ENCODE peak calls at places on chromosomes 3 and 15, in nine cellular contexts. One of them, this sample, is unnamed.

GRCh38 chr3:171162986-171163723 is 136.6 kb upstream of the SLC2A2 start:
- DNase-seq in cardiac muscle cell: no peak
- DNase-seq in uterus: no peak
- DNase-seq in IMR-90: no peak
- DNase-seq in CD8-positive, alpha-beta T cell: no peak
- DNase-seq in GM23338: peak; percentile 61
- DNase-seq in psoas muscle: no peak
- DNase-seq in CD8-positive, alpha-beta memory T cell: no peak
- DNase-seq in HCT116: no peak
- DNase-seq in this sample: no peak

GRCh38 chr15:45611305-45611704 is 23.5 kb upstream of the SQOR start:
- DNase-seq in cardiac muscle cell: no peak
- DNase-seq in uterus: no peak
- DNase-seq in IMR-90: no peak
- DNase-seq in CD8-positive, alpha-beta T cell: no peak
- DNase-seq in GM23338: peak; percentile 67
- DNase-seq in psoas muscle: no peak
- DNase-seq in CD8-positive, alpha-beta memory T cell: no peak
- DNase-seq in HCT116: no peak
- DNase-seq in this sample: no peak

GRCh38 chr3:22141769-22142168 is 390.8 kb upstream of the ZNF385D start:
- DNase-seq in cardiac muscle cell: no peak
- DNase-seq in uterus: no peak
- DNase-seq in IMR-90: no peak
- DNase-seq in CD8-positive, alpha-beta T cell: no peak
- DNase-seq in GM23338: no peak
- DNase-seq in psoas muscle: no peak
- DNase-seq in CD8-positive, alpha-beta memory T cell: no peak
- DNase-seq in HCT116: no peak
- DNase-seq in this sample: no peak

GRCh38 chr15:50424066-50424890 is at the start of gene USP8:
- DNase-seq in cardiac muscle cell: peak; percentile 99
- DNase-seq in uterus: peak; percentile 93
- DNase-seq in IMR-90: peak; percentile 95
- DNase-seq in CD8-positive, alpha-beta T cell: peak; percentile 87
- DNase-seq in GM23338: peak; percentile 99
- DNase-seq in psoas muscle: peak; percentile 96
- DNase-seq in CD8-positive, alpha-beta memory T cell: peak; percentile 94
- DNase-seq in HCT116: peak; percentile 94
- DNase-seq in this sample: peak; percentile 99

GRCh38 chr3:30505866-30506517 is 100.4 kb upstream of the TGFBR2 start:
- DNase-seq in cardiac muscle cell: no peak
- DNase-seq in uterus: no peak
- DNase-seq in IMR-90: peak; percentile 41
- DNase-seq in CD8-positive, alpha-beta T cell: no peak
- DNase-seq in GM23338: no peak
- DNase-seq in psoas muscle: no peak
- DNase-seq in CD8-positive, alpha-beta memory T cell: no peak
- DNase-seq in HCT116: no peak
- DNase-seq in this sample: no peak

GRCh38 chr15:78726870-78727551 is 84.3 kb downstream of the ADAMTS7 start:
- DNase-seq in cardiac muscle cell: peak; percentile 59
- DNase-seq in uterus: no peak
- DNase-seq in IMR-90: no peak
- DNase-seq in CD8-positive, alpha-beta T cell: no peak
- DNase-seq in GM23338: peak; percentile 92
- DNase-seq in psoas muscle: no peak
- DNase-seq in CD8-positive, alpha-beta memory T cell: no peak
- DNase-seq in HCT116: peak; percentile 70
- DNase-seq in this sample: no peak

GRCh38 chr3:138434276-138434874 is at the start of gene ESYT3:
- DNase-seq in cardiac muscle cell: peak; percentile 84
- DNase-seq in uterus: peak; percentile 67
- DNase-seq in IMR-90: peak; percentile 43
- DNase-seq in CD8-positive, alpha-beta T cell: peak; percentile 15
- DNase-seq in GM23338: peak; percentile 89
- DNase-seq in psoas muscle: peak; percentile 73
- DNase-seq in CD8-positive, alpha-beta memory T cell: no peak
- DNase-seq in HCT116: no peak
- DNase-seq in this sample: peak; percentile 94

GRCh38 chr3:187567026-187567425 is 103.2 kb downstream of the SST start:
- DNase-seq in cardiac muscle cell: no peak
- DNase-seq in uterus: no peak
- DNase-seq in IMR-90: peak; percentile 7
- DNase-seq in CD8-positive, alpha-beta T cell: no peak
- DNase-seq in GM23338: no peak
- DNase-seq in psoas muscle: no peak
- DNase-seq in CD8-positive, alpha-beta memory T cell: no peak
- DNase-seq in HCT116: no peak
- DNase-seq in this sample: no peak

GRCh38 chr3:52436500-52437106 is 8.3 kb downstream of the SEMA3G start:
- DNase-seq in cardiac muscle cell: no peak
- DNase-seq in uterus: no peak
- DNase-seq in IMR-90: peak; percentile 53
- DNase-seq in CD8-positive, alpha-beta T cell: no peak
- DNase-seq in GM23338: no peak
- DNase-seq in psoas muscle: no peak
- DNase-seq in CD8-positive, alpha-beta memory T cell: no peak
- DNase-seq in HCT116: no peak
- DNase-seq in this sample: peak; percentile 60

GRCh38 chr3:81302045-81302444 is 459.4 kb downstream of the GBE1 start:
- DNase-seq in cardiac muscle cell: peak; percentile 54
- DNase-seq in uterus: no peak
- DNase-seq in IMR-90: peak; percentile 48
- DNase-seq in CD8-positive, alpha-beta T cell: no peak
- DNase-seq in GM23338: peak; percentile 65
- DNase-seq in psoas muscle: no peak
- DNase-seq in CD8-positive, alpha-beta memory T cell: no peak
- DNase-seq in HCT116: peak; percentile 13
- DNase-seq in this sample: no peak

GRCh38 chr3:140630866-140631265 is 47.0 kb upstream of the TRIM42 start:
- DNase-seq in cardiac muscle cell: no peak
- DNase-seq in uterus: no peak
- DNase-seq in IMR-90: no peak
- DNase-seq in CD8-positive, alpha-beta T cell: no peak
- DNase-seq in GM23338: no peak
- DNase-seq in psoas muscle: no peak
- DNase-seq in CD8-positive, alpha-beta memory T cell: no peak
- DNase-seq in HCT116: no peak
- DNase-seq in this sample: no peak

GRCh38 chr15:60674704-60675405 is 195.9 kb upstream of the ICE2 start:
- DNase-seq in cardiac muscle cell: no peak
- DNase-seq in uterus: no peak
- DNase-seq in IMR-90: peak; percentile 46
- DNase-seq in CD8-positive, alpha-beta T cell: no peak
- DNase-seq in GM23338: no peak
- DNase-seq in psoas muscle: no peak
- DNase-seq in CD8-positive, alpha-beta memory T cell: no peak
- DNase-seq in HCT116: no peak
- DNase-seq in this sample: no peak

DNA sequence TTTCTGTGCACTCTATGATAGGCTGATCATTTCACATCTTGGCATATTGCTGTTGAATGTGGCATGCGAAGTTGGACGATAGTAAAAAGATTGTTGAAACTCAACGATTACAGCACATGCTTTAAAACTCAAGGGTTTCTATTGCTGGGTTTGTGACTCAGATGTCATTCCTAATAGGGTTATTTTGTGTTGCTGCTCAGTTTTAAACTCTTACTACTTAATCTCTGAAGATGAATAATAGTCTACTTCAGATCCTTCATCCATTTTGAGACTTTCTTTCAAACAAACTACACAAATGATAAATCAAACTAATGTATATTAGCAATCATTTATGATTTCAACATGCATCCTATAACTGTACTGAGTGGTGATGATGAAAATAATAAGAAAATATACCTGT is 71.3 kb upstream of the MBNL1 start:
- DNase-seq in cardiac muscle cell: no peak
- DNase-seq in uterus: no peak
- DNase-seq in IMR-90: peak; percentile 50
- DNase-seq in CD8-positive, alpha-beta T cell: no peak
- DNase-seq in GM23338: no peak
- DNase-seq in psoas muscle: no peak
- DNase-seq in CD8-positive, alpha-beta memory T cell: no peak
- DNase-seq in HCT116: no peak
- DNase-seq in this sample: no peak
- H3K4me3 ChIP-seq in cardiac muscle cell: no peak overlapping the region
- H3K4me3 ChIP-seq in uterus: peak overlapping the region; percentile 0
- H3K4me3 ChIP-seq in IMR-90: no peak overlapping the region
- H3K4me3 ChIP-seq in CD8-positive, alpha-beta T cell: peak overlapping the region; percentile 41
- H3K4me3 ChIP-seq in GM23338: no peak overlapping the region
- H3K4me3 ChIP-seq in psoas muscle: peak overlapping the region; percentile 62
- H3K4me3 ChIP-seq in CD8-positive, alpha-beta memory T cell: peak overlapping the region; percentile 42
- H3K4me3 ChIP-seq in HCT116: no peak overlapping the region
- H3K4me3 ChIP-seq in this sample: no peak overlapping the region

GRCh38 chr3:123789160-123789559 is 95.0 kb downstream of the MYLK start:
- DNase-seq in cardiac muscle cell: no peak
- DNase-seq in uterus: no peak
- DNase-seq in IMR-90: no peak
- DNase-seq in CD8-positive, alpha-beta T cell: no peak
- DNase-seq in GM23338: no peak
- DNase-seq in psoas muscle: no peak
- DNase-seq in CD8-positive, alpha-beta memory T cell: no peak
- DNase-seq in HCT116: no peak
- DNase-seq in this sample: no peak

GRCh38 chr3:123791073-123791370 is 93.1 kb downstream of the MYLK start:
- DNase-seq in cardiac muscle cell: no peak
- DNase-seq in uterus: no peak
- DNase-seq in IMR-90: no peak
- DNase-seq in CD8-positive, alpha-beta T cell: no peak
- DNase-seq in GM23338: no peak
- DNase-seq in psoas muscle: no peak
- DNase-seq in CD8-positive, alpha-beta memory T cell: no peak
- DNase-seq in HCT116: no peak
- DNase-seq in this sample: no peak

GRCh38 chr3:123788706-123789105 is 95.4 kb downstream of the MYLK start:
- DNase-seq in cardiac muscle cell: no peak
- DNase-seq in uterus: no peak
- DNase-seq in IMR-90: peak; percentile 61
- DNase-seq in CD8-positive, alpha-beta T cell: no peak
- DNase-seq in GM23338: no peak
- DNase-seq in psoas muscle: no peak
- DNase-seq in CD8-positive, alpha-beta memory T cell: no peak
- DNase-seq in HCT116: no peak
- DNase-seq in this sample: no peak

GRCh38 chr3:123790254-123791072 is 93.7 kb downstream of the MYLK start:
- DNase-seq in cardiac muscle cell: no peak
- DNase-seq in uterus: no peak
- DNase-seq in IMR-90: peak; percentile 34
- DNase-seq in CD8-positive, alpha-beta T cell: no peak
- DNase-seq in GM23338: no peak
- DNase-seq in psoas muscle: no peak
- DNase-seq in CD8-positive, alpha-beta memory T cell: no peak
- DNase-seq in HCT116: no peak
- DNase-seq in this sample: no peak

DNA sequence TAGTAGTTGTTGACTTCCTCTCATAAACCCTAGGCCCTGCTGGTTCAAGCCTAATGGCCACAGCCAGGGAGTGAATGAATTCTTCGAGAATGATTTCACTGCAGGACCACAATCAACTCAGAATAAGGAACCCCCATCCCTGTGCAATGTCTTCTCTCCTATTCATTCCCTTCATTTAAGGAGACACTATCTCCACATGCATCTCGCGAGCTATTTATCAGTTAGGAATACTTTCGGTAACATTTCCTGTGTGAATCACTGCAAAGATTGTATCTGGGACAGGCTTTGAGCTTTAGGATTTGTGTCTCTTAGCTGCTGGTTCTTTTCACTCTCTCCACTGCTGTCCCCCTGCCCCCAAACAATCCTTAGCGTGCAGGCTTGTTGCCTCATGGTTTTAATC is 94.4 kb downstream of the MYLK start:
- DNase-seq in cardiac muscle cell: no peak
- DNase-seq in uterus: no peak
- DNase-seq in IMR-90: peak; percentile 79
- DNase-seq in CD8-positive, alpha-beta T cell: no peak
- DNase-seq in GM23338: no peak
- DNase-seq in psoas muscle: no peak
- DNase-seq in CD8-positive, alpha-beta memory T cell: no peak
- DNase-seq in HCT116: no peak
- DNase-seq in this sample: no peak
- H3K27ac ChIP-seq in cardiac muscle cell: no peak overlapping the region
- H3K27ac ChIP-seq in uterus: no peak overlapping the region
- H3K27ac ChIP-seq in IMR-90: peak overlapping the region; percentile 81
- H3K27ac ChIP-seq in CD8-positive, alpha-beta T cell: no peak overlapping the region
- H3K27ac ChIP-seq in GM23338: no peak overlapping the region
- H3K27ac ChIP-seq in psoas muscle: no peak overlapping the region
- H3K27ac ChIP-seq in CD8-positive, alpha-beta memory T cell: no peak overlapping the region
- H3K27ac ChIP-seq in HCT116: no peak overlapping the region
- H3K27ac ChIP-seq in this sample: no peak overlapping the region

DNA sequence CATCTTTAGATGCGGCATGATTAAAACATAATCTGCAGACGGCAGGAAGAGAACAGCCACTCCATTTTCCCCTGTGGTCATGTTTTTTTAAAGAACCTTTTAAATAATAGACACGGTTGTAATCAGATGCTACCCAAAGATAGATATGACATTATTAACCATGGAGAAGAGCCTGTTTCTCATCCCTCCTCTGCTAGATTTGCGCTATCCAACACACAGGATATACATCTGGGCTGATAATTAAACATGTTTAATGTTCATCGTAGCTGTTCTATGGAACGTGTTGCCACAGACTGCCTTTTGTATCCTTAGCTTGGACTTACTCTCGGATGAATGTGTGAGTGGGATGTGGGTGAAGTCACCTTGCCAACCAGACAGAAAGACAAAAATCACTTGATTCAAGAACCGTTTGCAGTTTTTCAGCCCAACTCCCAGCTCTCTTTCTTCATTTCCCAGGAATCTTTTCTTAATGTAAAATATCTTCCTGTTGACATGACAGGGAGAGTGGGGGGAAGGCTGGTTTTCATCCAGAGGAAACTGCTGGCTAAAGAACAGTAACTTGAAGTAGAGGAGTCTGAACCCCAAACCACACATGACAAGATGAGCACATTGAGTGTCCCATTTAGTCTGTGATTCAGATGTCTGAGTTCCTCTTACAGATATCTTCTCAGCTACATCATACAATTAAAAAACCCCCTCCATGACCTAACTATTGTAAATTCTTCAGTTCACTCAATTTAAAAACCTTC is 118.6 kb upstream of the PRICKLE2 start:
- DNase-seq in cardiac muscle cell: no peak
- DNase-seq in uterus: no peak
- DNase-seq in IMR-90: peak; percentile 75
- DNase-seq in CD8-positive, alpha-beta T cell: no peak
- DNase-seq in GM23338: no peak
- DNase-seq in psoas muscle: no peak
- DNase-seq in CD8-positive, alpha-beta memory T cell: no peak
- DNase-seq in HCT116: no peak
- DNase-seq in this sample: no peak
- H3K4me3 ChIP-seq in cardiac muscle cell: no peak overlapping the region
- H3K4me3 ChIP-seq in uterus: no peak overlapping the region
- H3K4me3 ChIP-seq in IMR-90: no peak overlapping the region
- H3K4me3 ChIP-seq in CD8-positive, alpha-beta T cell: no peak overlapping the region
- H3K4me3 ChIP-seq in GM23338: no peak overlapping the region
- H3K4me3 ChIP-seq in psoas muscle: no peak overlapping the region
- H3K4me3 ChIP-seq in CD8-positive, alpha-beta memory T cell: no peak overlapping the region
- H3K4me3 ChIP-seq in HCT116: no peak overlapping the region
- H3K4me3 ChIP-seq in this sample: no peak overlapping the region

DNA sequence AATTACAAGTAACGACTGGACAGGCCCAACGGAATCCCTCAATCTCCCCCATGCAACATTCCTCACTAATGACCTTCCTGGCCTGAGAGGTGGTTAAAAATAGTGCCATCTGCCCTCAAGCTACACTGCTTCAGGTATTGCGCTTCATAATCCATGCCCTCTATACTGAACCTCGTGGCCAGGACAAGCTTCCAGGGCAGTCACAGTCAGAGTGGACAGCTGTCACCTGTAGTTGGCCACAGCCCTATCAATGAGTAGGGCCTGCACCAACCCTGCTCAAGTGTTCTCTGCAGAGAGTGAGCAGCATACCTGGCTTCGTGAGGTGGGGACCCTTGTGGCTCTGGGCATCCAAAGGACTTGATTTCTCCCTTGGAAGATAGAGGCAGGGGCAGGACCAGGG is 46.9 kb upstream of the SEMA4B start:
- DNase-seq in cardiac muscle cell: no peak
- DNase-seq in uterus: no peak
- DNase-seq in IMR-90: no peak
- DNase-seq in CD8-positive, alpha-beta T cell: no peak
- DNase-seq in GM23338: no peak
- DNase-seq in psoas muscle: no peak
- DNase-seq in CD8-positive, alpha-beta memory T cell: no peak
- DNase-seq in HCT116: no peak
- DNase-seq in this sample: no peak
- H3K27ac ChIP-seq in cardiac muscle cell: no peak overlapping the region
- H3K27ac ChIP-seq in uterus: no peak overlapping the region
- H3K27ac ChIP-seq in IMR-90: no peak overlapping the region
- H3K27ac ChIP-seq in CD8-positive, alpha-beta T cell: no peak overlapping the region
- H3K27ac ChIP-seq in GM23338: no peak overlapping the region
- H3K27ac ChIP-seq in psoas muscle: no peak overlapping the region
- H3K27ac ChIP-seq in CD8-positive, alpha-beta memory T cell: no peak overlapping the region
- H3K27ac ChIP-seq in HCT116: no peak overlapping the region
- H3K27ac ChIP-seq in this sample: no peak overlapping the region